ENCODE peak calls at places on chromosomes 11 and 22, in six cellular contexts. P is heart right ventricle; M is BJ; R is brain microvascular endothelial cell; Q is DMS53; B is activated gamma-delta T cell treated with anti-CD3 and anti-CD28 coated beads, Interleukin-2, amount 50 U/mL, for 16 hours. W is an unnamed sample.

GRCh38 chr22:46528121-46528610 is 9.3 kb downstream of the CELSR1 start:
- DNase-seq in R (peak; percentile 93), Q (peak; percentile 91), B (no peak), M (no peak), P (no peak), W (no peak)

GRCh38 chr11:12808519-12808918 is 134.3 kb downstream of the TEAD1 start:
- DNase-seq in M (no peak), B (no peak), P (no peak), Q (no peak), R (peak; percentile 56), W (peak; percentile 27)

GRCh38 chr11:59178401-59178800 is 6.5 kb downstream of the DTX4 start:
- DNase-seq in P (no peak), M (no peak), R (no peak), Q (no peak), B (no peak), W (no peak)

GRCh38 chr11:33413296-33413695 is 156.1 kb downstream of the HIPK3 start:
- DNase-seq in M (peak; percentile 21), Q (no peak), B (no peak), R (no peak), P (no peak), W (no peak)

GRCh38 chr11:116207349-116207748 is 565.4 kb downstream of the BUD13 start:
- DNase-seq in B (no peak), P (no peak), R (no peak), M (no peak), Q (no peak), W (peak; percentile 95)

GRCh38 chr11:65588199-65589054 is 7.2 kb downstream of the KCNK7 start:
- DNase-seq in P (peak; percentile 63), B (peak; percentile 54), M (no peak), R (no peak), Q (peak; percentile 70), W (peak; percentile 68)

GRCh38 chr22:44180706-44181032 is at the start of gene PARVG:
- DNase-seq in R (no peak), P (no peak), M (no peak), B (no peak), Q (peak; percentile 30), W (no peak)

GRCh38 chr11:12088531-12088930 is 21.9 kb upstream of the MICAL2 start:
- DNase-seq in P (no peak), M (no peak), B (no peak), R (no peak), Q (no peak), W (no peak)

GRCh38 chr11:20470348-20470747 is 82.8 kb downstream of the PRMT3 start:
- DNase-seq in Q (no peak), M (no peak), R (no peak), P (no peak), B (no peak), W (peak; percentile 17)

GRCh38 chr22:17814830-17815229 is 40.6 kb upstream of the BID start:
- DNase-seq in R (no peak), Q (no peak), P (no peak), M (no peak), B (no peak), W (no peak)

GRCh38 chr11:82750643-82751139 is 17.0 kb upstream of the FAM181B start:
- DNase-seq in M (no peak), P (no peak), R (no peak), Q (no peak), B (no peak), W (peak; percentile 62)

GRCh38 chr11:13391217-13391616 is 71.8 kb downstream of the BTBD10 start:
- DNase-seq in M (no peak), B (no peak), P (no peak), Q (peak; percentile 60), R (no peak), W (peak; percentile 47)

GRCh38 chr11:104637652-104638170 is 260.5 kb downstream of the CASP12 start:
- DNase-seq in P (no peak), R (no peak), B (no peak), M (no peak), Q (peak; percentile 40), W (no peak)

GRCh38 chr11:6576471-6577373 is 26.7 kb downstream of the RRP8 start:
- DNase-seq in R (no peak), B (no peak), P (peak; percentile 60), Q (no peak), M (peak; percentile 89), W (peak; percentile 74)

GRCh38 chr11:1303196-1303821 is 6.1 kb downstream of the TOLLIP start:
- DNase-seq in M (no peak), P (no peak), R (no peak), Q (peak; percentile 36), B (no peak), W (no peak)

GRCh38 chr11:72743321-72744221 is 8.6 kb downstream of the ARAP1 start:
- DNase-seq in M (no peak), B (no peak), P (no peak), R (no peak), Q (peak; percentile 77), W (peak; percentile 34)

GRCh38 chr11:134949121-134949591 is 537.1 kb upstream of the B3GAT1 start:
- DNase-seq in B (no peak), P (no peak), M (peak; percentile 46), R (peak; percentile 72), Q (peak; percentile 86), W (no peak)

GRCh38 chr11:70212227-70212811 is 9.2 kb downstream of the FADD start:
- DNase-seq in Q (peak; percentile 55), P (no peak), B (no peak), R (no peak), M (no peak), W (peak; percentile 28)

GRCh38 chr11:27600656-27601055 is 94.1 kb upstream of the LIN7C start:
- DNase-seq in R (no peak), B (no peak), P (no peak), Q (no peak), M (no peak), W (peak; percentile 96)

GRCh38 chr22:40196628-40197027 is 18.9 kb downstream of the TNRC6B start:
- DNase-seq in P (no peak), R (peak; percentile 90), B (peak; percentile 17), M (peak; percentile 73), Q (no peak), W (peak; percentile 43)

GRCh38 chr11:66279092-66279797 is 1.3 kb downstream of the CNIH2 start:
- DNase-seq in R (no peak), P (no peak), M (no peak), Q (no peak), B (no peak), W (peak; percentile 44)

GRCh38 chr11:77085652-77086051 is 17.0 kb upstream of the OMP start:
- DNase-seq in M (no peak), B (no peak), P (no peak), R (no peak), Q (no peak), W (no peak)

GRCh38 chr22:45212992-45213751 is 27.5 kb downstream of the KIAA0930 start:
- DNase-seq in Q (no peak), P (peak; percentile 47), M (no peak), R (peak; percentile 70), B (no peak), W (no peak)

GRCh38 chr11:57461841-57462489 is 1.6 kb downstream of the RTN4RL2 start:
- DNase-seq in M (no peak), B (no peak), P (no peak), Q (no peak), R (no peak), W (no peak)

GRCh38 chr11:128772814-128773213 is 78.9 kb downstream of the FLI1 start:
- DNase-seq in Q (peak; percentile 66), P (peak; percentile 42), M (no peak), B (peak; percentile 45), R (no peak), W (peak; percentile 66)

GRCh38 chr11:123174196-123175183 is 20.6 kb downstream of the CLMP start:
- DNase-seq in P (no peak), R (peak; percentile 78), B (no peak), Q (no peak), M (peak; percentile 99), W (no peak)

GRCh38 chr11:5922749-5923426 is 19.2 kb upstream of the OR56A3 start:
- DNase-seq in R (peak; percentile 12), B (no peak), P (no peak), Q (peak; percentile 59), M (no peak), W (no peak)

GRCh38 chr11:116955548-116955947 is 118.1 kb upstream of the APOA1 start:
- DNase-seq in P (no peak), M (no peak), Q (no peak), B (no peak), R (no peak), W (no peak)

GRCh38 chr11:70251583-70252285 is 18.8 kb upstream of the PPFIA1 start:
- DNase-seq in P (no peak), Q (no peak), B (no peak), M (no peak), R (no peak), W (no peak)

GRCh38 chr22:32354360-32355351 is 3.0 kb upstream of the RFPL3 start:
- DNase-seq in M (no peak), R (peak; percentile 7), Q (peak; percentile 16), P (no peak), B (no peak), W (peak; percentile 32)

GRCh38 chr22:43136255-43136654 is 6.9 kb downstream of the MCAT start:
- DNase-seq in Q (peak; percentile 45), M (no peak), P (peak; percentile 36), B (no peak), R (no peak), W (peak; percentile 41)